ENCODE peak calls at places on chromosomes 2 and 18, in ten cellular contexts. S is fibroblast of mammary gland, P is mesenteric fat pad, H is adrenal gland, R is HTR-8/SVneo, V is neuronal stem cell, O is right cardiac atrium, X is non-pigmented ciliary epithelial cell, D is GM04504, Y is NCI-H226. I is an unnamed sample.

GRCh38 chr2:6835467-6835866 is 30.2 kb downstream of the CMPK2 start:
- DNase-seq in S (no peak), P (no peak), H (no peak), R (no peak), V (no peak), O (no peak), X (no peak), D (no peak), Y (peak), I (peak)

GRCh38 chr18:55224086-55224625 is 264.9 kb upstream of the CCDC68 start:
- DNase-seq in S (no peak), P (no peak), H (no peak), R (no peak), V (no peak), O (no peak), X (no peak), D (no peak), Y (no peak), I (peak)

GRCh38 chr2:235024951-235025773 is 73.3 kb downstream of the SH3BP4 start:
- DNase-seq in S (no peak), P (no peak), H (no peak), R (no peak), V (no peak), O (no peak), X (no peak), D (no peak), Y (no peak), I (no peak)

GRCh38 chr18:37684590-37684989 is 119.0 kb upstream of the CELF4 start:
- DNase-seq in S (no peak), P (no peak), H (no peak), R (no peak), V (no peak), O (no peak), X (no peak), D (no peak), Y (no peak), I (no peak)

GRCh38 chr2:77046339-77046738 is 475.8 kb downstream of the LRRTM4 start:
- DNase-seq in S (no peak), P (no peak), H (no peak), R (no peak), V (no peak), O (no peak), X (no peak), D (no peak), Y (no peak), I (no peak)

GRCh38 chr2:237662671-237663093 is 35.3 kb downstream of the LRRFIP1 start:
- DNase-seq in S (peak), P (no peak), H (peak), R (no peak), V (peak), O (peak), X (peak), D (peak), Y (peak), I (peak)

GRCh38 chr18:51821610-51822009 is 518.4 kb upstream of the DCC start:
- DNase-seq in S (no peak), P (no peak), H (no peak), R (no peak), V (no peak), O (no peak), X (no peak), D (no peak), Y (no peak), I (no peak)

GRCh38 chr2:229714080-229714735 is at the start of gene DNER:
- DNase-seq in S (no peak), P (no peak), H (peak), R (no peak), V (peak), O (peak), X (no peak), D (no peak), Y (no peak), I (no peak)

GRCh38 chr2:45822272-45822630 is 170.8 kb downstream of the PRKCE start:
- DNase-seq in S (no peak), P (no peak), H (no peak), R (no peak), V (no peak), O (no peak), X (no peak), D (no peak), Y (no peak), I (no peak)

GRCh38 chr2:98730053-98730850 is 680 bp downstream of the MGAT4A start:
- DNase-seq in S (no peak), P (no peak), H (peak), R (no peak), V (peak), O (peak), X (no peak), D (no peak), Y (no peak), I (no peak)

GRCh38 chr2:234971494-234971893 is 19.7 kb downstream of the SH3BP4 start:
- DNase-seq in S (no peak), P (no peak), H (no peak), R (no peak), V (no peak), O (no peak), X (no peak), D (no peak), Y (no peak), I (no peak)

GRCh38 chr2:60414731-60415130 is 138.7 kb downstream of the BCL11A start:
- DNase-seq in S (peak), P (no peak), H (no peak), R (no peak), V (no peak), O (no peak), X (peak), D (no peak), Y (no peak), I (peak)

GRCh38 chr2:6780765-6781274 is 84.9 kb downstream of the CMPK2 start:
- DNase-seq in S (peak), P (no peak), H (peak), R (no peak), V (no peak), O (peak), X (no peak), D (no peak), Y (no peak), I (peak)

GRCh38 chr2:70560452-70560851 is 6.8 kb upstream of the TGFA start:
- DNase-seq in S (no peak), P (no peak), H (no peak), R (no peak), V (no peak), O (no peak), X (no peak), D (no peak), Y (no peak), I (no peak)